ENCODE peak calls at places on chromosomes 3 and 15, in six cellular contexts. T, P, C, N, Z and R are unnamed samples.

GRCh38 chr15:75214293-75215096 is 12.8 kb downstream of the C15orf39 start:
- DNase-seq in T (no peak), P (no peak), C (no peak), N (no peak), Z (no peak), R (no peak)

GRCh38 chr15:56058986-56059385 is 65.6 kb upstream of the NEDD4 start:
- DNase-seq in T (no peak), P (no peak), C (no peak), N (no peak), Z (no peak), R (no peak)

GRCh38 chr3:171088984-171089754 is 62.6 kb upstream of the SLC2A2 start:
- DNase-seq in T (peak), P (peak), C (peak), N (peak), Z (no peak), R (peak)

GRCh38 chr15:69781411-69782125 is 316.1 kb downstream of the TLE3 start:
- DNase-seq in T (no peak), P (no peak), C (no peak), N (no peak), Z (no peak), R (no peak)

GRCh38 chr15:34753236-34753894 is 1.4 kb downstream of the GJD2 start:
- DNase-seq in T (peak), P (peak), C (peak), N (peak), Z (no peak), R (no peak)

GRCh38 chr3:15333099-15333956 is 942 bp upstream of the SH3BP5 start:
- DNase-seq in T (no peak), P (no peak), C (no peak), N (no peak), Z (no peak), R (no peak)

GRCh38 chr15:91807122-91807521 is 46.4 kb upstream of the SLCO3A1 start:
- DNase-seq in T (no peak), P (no peak), C (no peak), N (no peak), Z (no peak), R (no peak)

GRCh38 chr3:60160792-60161175 is 1090.5 kb downstream of the FHIT start:
- DNase-seq in T (no peak), P (no peak), C (no peak), N (peak), Z (no peak), R (no peak)

GRCh38 chr3:9837701-9838582 is 5.9 kb downstream of the RPUSD3 start:
- DNase-seq in T (no peak), P (no peak), C (no peak), N (no peak), Z (no peak), R (no peak)

GRCh38 chr3:82496890-82497560 is 735.6 kb upstream of the GBE1 start:
- DNase-seq in T (no peak), P (no peak), C (no peak), N (peak), Z (no peak), R (no peak)